ENCODE peak calls at places on chromosomes 12 and 14, in five cellular contexts. One of them, this sample, is unnamed.

GRCh38 chr14:24398298-24398942 is 383 bp upstream of the NYNRIN start:
- DNase-seq in AG04450: no peak
- DNase-seq in lung: no peak
- DNase-seq in mesothelial cell of epicardium: peak; percentile 46
- DNase-seq in HEK293T: no peak
- DNase-seq in this sample: no peak

GRCh38 chr12:56296207-56296785 is 3.8 kb downstream of the CS start:
- DNase-seq in AG04450: no peak
- DNase-seq in lung: no peak
- DNase-seq in mesothelial cell of epicardium: no peak
- DNase-seq in HEK293T: no peak
- DNase-seq in this sample: no peak

GRCh38 chr12:121334513-121335343 is 17.5 kb downstream of the ANAPC5 start:
- DNase-seq in AG04450: peak; percentile 36
- DNase-seq in lung: no peak
- DNase-seq in mesothelial cell of epicardium: no peak
- DNase-seq in HEK293T: peak; percentile 69
- DNase-seq in this sample: peak; percentile 76

GRCh38 chr12:53065470-53065869 is 13.7 kb downstream of the SPRYD3 start:
- DNase-seq in AG04450: no peak
- DNase-seq in lung: peak; percentile 28
- DNase-seq in mesothelial cell of epicardium: no peak
- DNase-seq in HEK293T: no peak
- DNase-seq in this sample: no peak

GRCh38 chr12:124277394-124278222 is 17.3 kb upstream of the RFLNA start:
- DNase-seq in AG04450: no peak
- DNase-seq in lung: no peak
- DNase-seq in mesothelial cell of epicardium: no peak
- DNase-seq in HEK293T: no peak
- DNase-seq in this sample: no peak

GRCh38 chr12:11555743-11556625 is 93.5 kb upstream of the ETV6 start:
- DNase-seq in AG04450: no peak
- DNase-seq in lung: no peak
- DNase-seq in mesothelial cell of epicardium: no peak
- DNase-seq in HEK293T: no peak
- DNase-seq in this sample: no peak

GRCh38 chr14:53409974-53410373 is 256.9 kb upstream of the DDHD1 start:
- DNase-seq in AG04450: no peak
- DNase-seq in lung: no peak
- DNase-seq in mesothelial cell of epicardium: no peak
- DNase-seq in HEK293T: no peak
- DNase-seq in this sample: peak; percentile 17

GRCh38 chr14:23056956-23057756 is at the start of gene CDH24:
- DNase-seq in AG04450: no peak
- DNase-seq in lung: peak; percentile 63
- DNase-seq in mesothelial cell of epicardium: peak; percentile 72
- DNase-seq in HEK293T: peak; percentile 77
- DNase-seq in this sample: peak; percentile 36

GRCh38 chr12:112151766-112152541 is 26.6 kb downstream of the TRAFD1 start:
- DNase-seq in AG04450: no peak
- DNase-seq in lung: no peak
- DNase-seq in mesothelial cell of epicardium: no peak
- DNase-seq in HEK293T: no peak
- DNase-seq in this sample: no peak

GRCh38 chr12:57236925-57237652 is 7.6 kb downstream of the SHMT2 start:
- DNase-seq in AG04450: no peak
- DNase-seq in lung: no peak
- DNase-seq in mesothelial cell of epicardium: no peak
- DNase-seq in HEK293T: no peak
- DNase-seq in this sample: no peak

GRCh38 chr14:61498303-61498702 is 176.9 kb downstream of the PRKCH start:
- DNase-seq in AG04450: no peak
- DNase-seq in lung: no peak
- DNase-seq in mesothelial cell of epicardium: no peak
- DNase-seq in HEK293T: no peak
- DNase-seq in this sample: no peak

GRCh38 chr14:85558505-85558904 is 28.6 kb downstream of the FLRT2 start:
- DNase-seq in AG04450: no peak
- DNase-seq in lung: no peak
- DNase-seq in mesothelial cell of epicardium: no peak
- DNase-seq in HEK293T: no peak
- DNase-seq in this sample: no peak

GRCh38 chr12:9784816-9785215 is 24.1 kb upstream of the CD69 start:
- DNase-seq in AG04450: no peak
- DNase-seq in lung: no peak
- DNase-seq in mesothelial cell of epicardium: no peak
- DNase-seq in HEK293T: no peak
- DNase-seq in this sample: no peak

GRCh38 chr12:104456950-104457745 is 400 bp downstream of the CHST11 start:
- DNase-seq in AG04450: peak; percentile 27
- DNase-seq in lung: peak; percentile 60
- DNase-seq in mesothelial cell of epicardium: peak; percentile 27
- DNase-seq in HEK293T: peak; percentile 55
- DNase-seq in this sample: peak; percentile 58

GRCh38 chr12:92216092-92216491 is 70.4 kb upstream of the BTG1 start:
- DNase-seq in AG04450: no peak
- DNase-seq in lung: no peak
- DNase-seq in mesothelial cell of epicardium: no peak
- DNase-seq in HEK293T: no peak
- DNase-seq in this sample: no peak

GRCh38 chr14:63852817-63853730 is at the start of gene SYNE2:
- DNase-seq in AG04450: no peak
- DNase-seq in lung: peak; percentile 69
- DNase-seq in mesothelial cell of epicardium: peak; percentile 69
- DNase-seq in HEK293T: peak; percentile 89
- DNase-seq in this sample: peak; percentile 55

GRCh38 chr12:53190108-53190729 is 9.5 kb upstream of the CSAD start:
- DNase-seq in AG04450: no peak
- DNase-seq in lung: no peak
- DNase-seq in mesothelial cell of epicardium: peak; percentile 42
- DNase-seq in HEK293T: peak; percentile 73
- DNase-seq in this sample: peak; percentile 51

GRCh38 chr14:20334017-20334416 is 938 bp upstream of the CCNB1IP1 start:
- DNase-seq in AG04450: no peak
- DNase-seq in lung: no peak
- DNase-seq in mesothelial cell of epicardium: no peak
- DNase-seq in HEK293T: no peak
- DNase-seq in this sample: no peak

GRCh38 chr12:117093918-117094630 is 5.1 kb downstream of the TESC start:
- DNase-seq in AG04450: no peak
- DNase-seq in lung: no peak
- DNase-seq in mesothelial cell of epicardium: no peak
- DNase-seq in HEK293T: no peak
- DNase-seq in this sample: no peak

GRCh38 chr12:4228122-4228580 is 45.4 kb upstream of the CCND2 start:
- DNase-seq in AG04450: no peak
- DNase-seq in lung: no peak
- DNase-seq in mesothelial cell of epicardium: no peak
- DNase-seq in HEK293T: no peak
- DNase-seq in this sample: no peak

GRCh38 chr12:678747-679712 is 15.8 kb upstream of the NINJ2 start:
- DNase-seq in AG04450: no peak
- DNase-seq in lung: no peak
- DNase-seq in mesothelial cell of epicardium: no peak
- DNase-seq in HEK293T: no peak
- DNase-seq in this sample: no peak

GRCh38 chr12:68641138-68641537 is 30.4 kb downstream of the RAP1B start:
- DNase-seq in AG04450: no peak
- DNase-seq in lung: no peak
- DNase-seq in mesothelial cell of epicardium: no peak
- DNase-seq in HEK293T: no peak
- DNase-seq in this sample: no peak

GRCh38 chr12:66692986-66693385 is 14.1 kb upstream of the GRIP1 start:
- DNase-seq in AG04450: no peak
- DNase-seq in lung: no peak
- DNase-seq in mesothelial cell of epicardium: no peak
- DNase-seq in HEK293T: no peak
- DNase-seq in this sample: no peak

GRCh38 chr12:44716681-44717080 is 159.4 kb downstream of the NELL2 start:
- DNase-seq in AG04450: no peak
- DNase-seq in lung: no peak
- DNase-seq in mesothelial cell of epicardium: no peak
- DNase-seq in HEK293T: no peak
- DNase-seq in this sample: no peak

GRCh38 chr12:990308-990648 is 745 bp upstream of the ERC1 start:
- DNase-seq in AG04450: no peak
- DNase-seq in lung: peak; percentile 61
- DNase-seq in mesothelial cell of epicardium: peak; percentile 30
- DNase-seq in HEK293T: peak; percentile 46
- DNase-seq in this sample: peak; percentile 35

GRCh38 chr12:39777465-39777864 is 157.9 kb upstream of the ABCD2 start:
- DNase-seq in AG04450: no peak
- DNase-seq in lung: no peak
- DNase-seq in mesothelial cell of epicardium: no peak
- DNase-seq in HEK293T: no peak
- DNase-seq in this sample: no peak

GRCh38 chr12:112107728-112108447 is 695 bp downstream of the NAA25 start:
- DNase-seq in AG04450: no peak
- DNase-seq in lung: peak; percentile 33
- DNase-seq in mesothelial cell of epicardium: no peak
- DNase-seq in HEK293T: peak; percentile 39
- DNase-seq in this sample: no peak

GRCh38 chr14:73746540-73747385 is 32.6 kb upstream of the PNMA1 start:
- DNase-seq in AG04450: no peak
- DNase-seq in lung: no peak
- DNase-seq in mesothelial cell of epicardium: no peak
- DNase-seq in HEK293T: no peak
- DNase-seq in this sample: no peak

GRCh38 chr14:70098257-70098809 is 90.4 kb downstream of the SLC8A3 start:
- DNase-seq in AG04450: no peak
- DNase-seq in lung: no peak
- DNase-seq in mesothelial cell of epicardium: no peak
- DNase-seq in HEK293T: no peak
- DNase-seq in this sample: no peak